ENCODE peak calls at places on chromosomes 4 and X, in six cellular contexts. F is HCT116, A is stomach, C is HepG2, T is H1, U is transverse colon. V is an unnamed sample.

GRCh38 chr4:68465058-68465457 is 17.8 kb downstream of the TMPRSS11E start:
- DNase-seq in T (no peak), A (no peak), C (no peak), F (no peak), U (no peak), V (no peak)

GRCh38 chr4:35818520-35818919 is 425.8 kb downstream of the ARAP2 start:
- DNase-seq in A (no peak), T (no peak), U (no peak), F (no peak), C (no peak), V (no peak)

GRCh38 chr4:75948822-75949444 is 8.1 kb upstream of the NAAA start:
- DNase-seq in U (no peak), C (no peak), F (no peak), T (no peak), A (no peak), V (no peak)

GRCh38 chrX:11381464-11381863 is 88.3 kb downstream of the AMELX start:
- DNase-seq in U (peak), A (no peak), C (peak), F (peak), T (no peak), V (no peak)

GRCh38 chrX:77622672-77623071 is 163.3 kb downstream of the ATRX start:
- DNase-seq in F (no peak), U (no peak), C (no peak), A (no peak), T (no peak), V (no peak)

GRCh38 chr4:169626328-169627282 is 6.2 kb downstream of the CLCN3 start:
- DNase-seq in F (no peak), C (no peak), T (no peak), U (no peak), A (no peak), V (no peak)

GRCh38 chrX:9465380-9466114 is 689 bp downstream of the TBL1X start:
- DNase-seq in F (no peak), T (peak), C (no peak), A (peak), U (peak), V (peak)

GRCh38 chr4:128688846-128689467 is 120.5 kb upstream of the JADE1 start:
- DNase-seq in T (no peak), F (no peak), C (no peak), A (no peak), U (no peak), V (no peak)

GRCh38 chr4:6781113-6781512 is 1.4 kb upstream of the KIAA0232 start:
- DNase-seq in C (no peak), T (no peak), A (no peak), U (peak), F (no peak), V (no peak)

GRCh38 chr4:56134272-56134671 is 185.5 kb downstream of the CEP135 start:
- DNase-seq in F (no peak), A (no peak), C (peak), U (peak), T (no peak), V (no peak)

GRCh38 chrX:119467433-119467832 is 811 bp upstream of the SLC25A5 start:
- DNase-seq in T (no peak), C (no peak), A (no peak), F (no peak), U (no peak), V (no peak)

GRCh38 chr4:77845400-77845799 is 17.2 kb upstream of the MRPL1 start:
- DNase-seq in T (no peak), C (no peak), F (no peak), A (no peak), U (no peak), V (no peak)

GRCh38 chr4:185775792-185776555 is 36.0 kb downstream of the SORBS2 start:
- DNase-seq in U (no peak), A (no peak), T (no peak), F (no peak), C (no peak), V (no peak)

GRCh38 chr4:88752754-88753153 is 55.1 kb upstream of the NAP1L5 start:
- DNase-seq in C (no peak), F (no peak), U (no peak), A (peak), T (no peak), V (no peak)

GRCh38 chrX:103571121-103571520 is 14.2 kb upstream of the TCEAL4 start:
- DNase-seq in F (no peak), A (no peak), T (no peak), C (no peak), U (no peak), V (no peak)

GRCh38 chr4:102477657-102478056 is 23.5 kb upstream of the NFKB1 start:
- DNase-seq in A (no peak), T (no peak), F (no peak), C (no peak), U (no peak), V (no peak)

GRCh38 chr4:40846556-40846955 is 96.8 kb downstream of the NSUN7 start:
- DNase-seq in F (no peak), T (no peak), U (no peak), C (no peak), A (no peak), V (no peak)

GRCh38 chr4:159048166-159048886 is 54.6 kb upstream of the RAPGEF2 start:
- DNase-seq in C (peak), F (no peak), T (no peak), U (peak), A (peak), V (no peak)

GRCh38 chr4:119031218-119031617 is 104.4 kb upstream of the MYOZ2 start:
- DNase-seq in U (no peak), T (no peak), A (no peak), C (no peak), F (no peak), V (no peak)

GRCh38 chrX:72394518-72395163 is 88.9 kb upstream of the CITED1 start:
- DNase-seq in T (no peak), A (no peak), F (no peak), U (no peak), C (no peak), V (no peak)

GRCh38 chrX:2318371-2318770 is 182.4 kb downstream of the DHRSX start:
- DNase-seq in T (no peak), A (no peak), U (no peak), C (no peak), F (no peak), V (no peak)

DNA sequence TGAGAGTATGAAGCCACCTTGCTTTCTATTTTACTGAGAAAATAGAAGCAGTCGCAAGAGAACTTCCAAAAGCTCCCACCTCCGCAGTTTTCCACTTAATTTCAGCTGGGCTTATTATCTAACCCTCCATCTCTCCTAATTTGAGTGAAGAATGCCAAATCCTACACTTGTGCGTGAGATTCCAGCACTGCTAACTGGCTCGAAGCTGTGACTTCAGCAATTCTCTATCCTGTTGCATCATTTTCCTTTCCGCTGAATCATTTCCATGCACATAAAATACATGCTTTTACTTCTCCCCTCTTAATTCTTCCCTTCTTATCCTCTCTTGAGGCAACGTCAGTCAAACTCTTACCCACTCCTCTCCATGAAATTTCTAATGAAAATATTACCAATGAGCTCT is 189.5 kb downstream of the GASK1B start:
- DNase-seq in A (no peak), F (no peak), C (no peak), T (no peak), U (no peak), V (no peak)
- TF ChIP-seq POLR2AphosphoS5 in A (no peak), F (no peak), C (no peak), T (no peak), U (no peak), V (no peak)

GRCh38 chrX:47162927-47163583 is 18.0 kb downstream of the RBM10 start:
- DNase-seq in A (no peak), C (no peak), F (no peak), T (no peak), U (no peak), V (no peak)
- TF ChIP-seq POLR2A in A (no peak), C (no peak), F (no peak), T (no peak), U (no peak), V (no peak)

GRCh38 chrX:29693912-29694311 is 521.5 kb upstream of the MAGEB2 start:
- DNase-seq in A (no peak), U (no peak), F (no peak), C (no peak), T (no peak), V (no peak)
- TF ChIP-seq POLR2AphosphoS5 in A (no peak), U (no peak), F (no peak), C (no peak), T (no peak), V (no peak)

GRCh38 chr4:187541666-187542065 is 453.9 kb upstream of the ZFP42 start:
- DNase-seq in A (no peak), U (no peak), T (no peak), F (no peak), C (no peak), V (no peak)

GRCh38 chr4:187550256-187550950 is 445.2 kb upstream of the ZFP42 start:
- DNase-seq in U (no peak), T (no peak), F (peak), C (no peak), A (no peak), V (no peak)

GRCh38 chr4:187547281-187547680 is 448.3 kb upstream of the ZFP42 start:
- DNase-seq in C (no peak), U (no peak), A (no peak), F (no peak), T (no peak), V (no peak)

GRCh38 chr4:187544461-187545053 is 451.0 kb upstream of the ZFP42 start:
- DNase-seq in T (no peak), F (no peak), C (no peak), U (no peak), A (no peak), V (no peak)
- TF ChIP-seq POLR2A in T (no peak), F (no peak), C (no peak), U (no peak), A (no peak), V (no peak)

GRCh38 chrX:129957241-129958099 is 25.0 kb upstream of the BCORL1 start:
- DNase-seq in C (no peak), A (peak), T (no peak), F (peak), U (peak), V (peak)
- TF ChIP-seq POLR2AphosphoS5 in C (no peak), A (peak), T (no peak), F (peak), U (peak), V (peak)

V was measured in GM12892.